ENCODE peak calls at places on chromosomes 7 and 10, in five cellular contexts. H is epithelial cell of esophagus, K is SK-N-SH, J is astrocyte, V is cardiac muscle cell. P is an unnamed sample.

GRCh38 chr7:147245274-147245673 is 1128.7 kb downstream of the CNTNAP2 start:
- DNase-seq in V (peak; percentile 60), H (peak; percentile 51), J (no peak), K (peak; percentile 39), P (peak; percentile 37)

GRCh38 chr10:27369832-27370231 is 129.2 kb upstream of the ACBD5 start:
- DNase-seq in H (peak; percentile 25), K (no peak), J (no peak), V (no peak), P (no peak)

GRCh38 chr7:44748948-44749731 is 493 bp downstream of the ZMIZ2 start:
- DNase-seq in J (no peak), H (no peak), K (peak; percentile 67), V (peak; percentile 25), P (peak; percentile 61)

GRCh38 chr7:33853361-33854062 is 51.8 kb upstream of the BMPER start:
- DNase-seq in J (peak; percentile 95), K (no peak), H (no peak), V (no peak), P (no peak)

GRCh38 chr10:133308431-133309110 is at the start of the genes TUBGCP2 and ZNF511:
- DNase-seq in K (peak; percentile 95), J (peak; percentile 70), H (peak; percentile 83), V (peak; percentile 88), P (peak; percentile 88)

GRCh38 chr7:24877790-24878311 is 102.1 kb downstream of the OSBPL3 start:
- DNase-seq in V (no peak), H (no peak), K (no peak), J (peak; percentile 76), P (peak; percentile 67)

GRCh38 chr10:24449334-24449740 is 240.4 kb downstream of the KIAA1217 start:
- DNase-seq in K (no peak), V (no peak), J (peak; percentile 53), H (no peak), P (no peak)

GRCh38 chr10:101007099-101007711 is 7.6 kb downstream of the LZTS2 start:
- DNase-seq in K (no peak), V (no peak), J (no peak), H (no peak), P (no peak)

GRCh38 chr7:149741629-149742028 is 31.8 kb downstream of the ZNF467 start:
- DNase-seq in J (no peak), H (no peak), V (no peak), K (peak; percentile 67), P (no peak)

GRCh38 chr7:102917436-102918353 is 4.9 kb downstream of the LRRC17 start:
- DNase-seq in J (no peak), K (no peak), H (no peak), V (peak; percentile 34), P (no peak)

GRCh38 chr7:143002106-143002505 is 24.8 kb downstream of the OR9A2 start:
- DNase-seq in K (peak; percentile 18), J (no peak), H (peak; percentile 4), V (peak; percentile 49), P (peak; percentile 19)

GRCh38 chr7:157693071-157693520 is 356.3 kb downstream of the DNAJB6 start:
- DNase-seq in V (no peak), J (no peak), H (no peak), K (peak; percentile 58), P (no peak)

GRCh38 chr10:77949167-77949566 is 22.6 kb upstream of the DLG5 start:
- DNase-seq in H (peak; percentile 98), V (peak; percentile 64), J (peak; percentile 74), K (no peak), P (no peak)

GRCh38 chr10:117047947-117048346 is 43.0 kb upstream of the SHTN1 start:
- DNase-seq in H (no peak), V (no peak), J (no peak), K (no peak), P (no peak)

GRCh38 chr7:128197586-128197985 is 43.5 kb upstream of the LEP start:
- DNase-seq in K (peak; percentile 23), V (no peak), J (no peak), H (no peak), P (no peak)

GRCh38 chr7:93043393-93043985 is 74.3 kb downstream of the SAMD9 start:
- DNase-seq in V (no peak), H (peak; percentile 96), K (peak; percentile 80), J (peak; percentile 93), P (no peak)

GRCh38 chr7:13540429-13540828 is 449.0 kb downstream of the ETV1 start:
- DNase-seq in V (no peak), J (peak; percentile 80), H (no peak), K (no peak), P (no peak)

GRCh38 chr7:2512179-2512644 is 7.4 kb upstream of the LFNG start:
- DNase-seq in J (no peak), K (no peak), V (no peak), H (no peak), P (peak; percentile 62)

GRCh38 chr7:8388257-8388625 is 45.2 kb upstream of the NXPH1 start:
- DNase-seq in J (no peak), H (no peak), V (no peak), K (no peak), P (no peak)

GRCh38 chr10:17201165-17202013 is at the start of gene TRDMT1:
- DNase-seq in V (peak; percentile 93), K (peak; percentile 90), J (peak; percentile 87), H (peak; percentile 88), P (peak; percentile 85)

GRCh38 chr7:119482209-119482608 is 790.8 kb upstream of the KCND2 start:
- DNase-seq in H (peak; percentile 48), V (peak; percentile 46), J (no peak), K (peak; percentile 22), P (no peak)

GRCh38 chr10:31929986-31930675 is 1.5 kb upstream of the ARHGAP12 start:
- DNase-seq in K (no peak), J (no peak), V (no peak), H (no peak), P (peak; percentile 53)
- TF ChIP-seq CTCF in K (no peak), J (no peak), V (no peak), H (no peak), P (no peak)

DNA sequence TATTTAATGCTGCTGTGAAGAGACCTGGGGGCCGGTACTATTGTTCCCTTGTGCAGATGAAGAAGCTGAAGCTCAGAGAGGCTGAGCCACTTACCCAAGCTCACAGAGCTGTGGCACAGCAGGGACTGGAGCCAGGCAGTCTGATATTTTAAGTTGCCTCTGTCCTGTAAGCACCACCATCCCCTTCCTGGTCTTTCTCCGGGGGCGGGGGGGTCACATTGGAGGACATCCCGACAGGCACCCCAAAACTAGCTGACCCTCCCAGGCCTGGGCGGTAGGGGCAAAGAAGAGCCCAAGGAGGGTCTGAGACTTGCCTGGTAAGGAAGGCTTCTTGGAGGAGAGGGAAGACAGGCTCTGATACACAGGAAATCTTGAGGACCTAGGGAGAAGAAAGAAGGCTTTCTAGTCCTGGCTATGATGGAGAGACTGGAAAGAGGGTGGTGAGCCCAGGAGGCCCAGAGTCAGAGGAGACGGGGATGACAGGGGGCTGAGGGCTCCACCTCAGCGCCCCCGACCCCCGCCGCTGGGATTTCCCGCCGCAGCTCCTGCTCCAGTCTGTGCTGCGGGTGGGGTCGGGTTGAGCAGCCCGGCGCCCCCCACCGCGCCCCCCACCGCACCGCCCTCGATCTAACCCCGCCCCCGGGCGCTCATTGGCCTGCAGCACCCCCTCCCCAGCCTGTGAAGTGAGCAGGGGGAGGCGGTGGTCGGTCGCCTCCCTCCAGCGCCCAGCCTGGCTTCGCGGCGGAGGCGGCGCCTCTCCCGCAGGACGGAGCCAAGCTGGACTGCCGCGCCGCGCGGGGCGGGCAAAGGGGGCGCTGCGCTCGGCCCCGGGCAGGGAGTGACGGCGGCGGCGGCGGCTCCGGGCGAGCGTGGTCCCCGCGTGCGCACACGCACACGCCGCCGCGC is at the start of gene ADCYAP1R1:
- DNase-seq in J (no peak), K (peak; percentile 99), V (peak; percentile 63), H (no peak), P (no peak)
- TF ChIP-seq CTCF in J (no peak), K (no peak), V (no peak), H (no peak), P (no peak)

DNA sequence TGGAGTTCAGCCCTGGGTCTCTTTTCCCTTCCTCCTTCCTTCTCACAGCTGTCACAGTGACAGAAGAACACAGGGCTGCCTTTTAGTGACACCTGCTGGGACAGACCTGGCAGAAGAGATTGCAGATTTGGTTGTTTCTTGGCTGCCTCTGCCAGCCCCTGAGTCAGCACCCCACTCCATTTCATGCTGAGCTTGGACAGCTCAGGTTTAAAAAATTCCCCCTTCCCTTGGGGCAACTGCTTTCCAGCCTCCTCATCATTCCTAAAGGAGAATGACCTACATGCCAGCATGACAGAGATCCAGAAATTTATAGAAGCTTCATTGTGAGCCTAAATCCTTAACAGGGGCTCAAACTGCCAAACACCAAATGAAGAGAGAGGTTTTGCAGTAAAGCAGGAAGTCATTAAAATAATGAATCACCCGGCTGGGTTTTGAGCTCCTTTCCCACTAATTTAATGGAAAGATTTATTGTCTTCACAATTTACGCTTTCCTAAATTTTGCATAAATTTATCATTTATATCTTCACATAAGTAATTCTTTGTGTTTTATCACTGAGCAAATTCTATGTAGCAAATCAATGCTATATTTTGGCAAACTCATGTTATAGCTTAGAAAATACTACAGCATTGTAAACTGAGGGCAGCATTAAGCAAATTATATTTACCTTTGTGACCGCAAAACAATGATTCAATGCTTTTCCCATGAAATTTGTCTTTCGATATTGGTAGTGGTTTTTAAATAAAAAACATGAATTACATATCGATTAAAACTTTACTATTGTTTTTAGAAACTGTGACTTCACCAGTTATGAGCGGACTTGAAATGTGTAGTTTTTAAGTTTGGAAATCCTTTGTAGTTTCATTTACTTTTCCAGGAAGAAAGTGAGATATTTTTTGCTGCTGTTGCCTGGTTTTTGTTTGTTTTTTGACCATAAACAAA is 399.5 kb upstream of the ANKRD30A start:
- DNase-seq in J (peak; percentile 73), H (peak; percentile 94), V (peak; percentile 73), K (peak; percentile 47), P (no peak)
- TF ChIP-seq CTCF in J (peak; percentile 35), H (peak; percentile 74), V (peak; percentile 7), K (peak; percentile 56), P (no peak)

GRCh38 chr10:118827466-118828155 is 72.8 kb upstream of the CACUL1 start:
- DNase-seq in V (no peak), J (no peak), H (no peak), K (no peak), P (peak; percentile 30)
- TF ChIP-seq CTCF in V (peak; percentile 31), J (no peak), H (peak; percentile 26), K (peak; percentile 28), P (no peak)

P was measured in activated CD8-positive, alpha-beta T cell treated with anti-CD3 and anti-CD28 coated beads for 36 hours.